ENCODE peak calls at places on chromosomes 3 and 15, in five cellular contexts. D is heart left ventricle, M is heart right ventricle, G is PC-9, C is AG10803. H is an unnamed sample.

GRCh38 chr3:161389445-161390036 is 18.2 kb upstream of the SPTSSB start:
- DNase-seq in D (no peak), M (no peak), G (no peak), C (no peak), H (no peak)

GRCh38 chr3:132730891-132731580 is 8.8 kb upstream of the NPHP3 start:
- DNase-seq in D (peak), M (no peak), G (no peak), C (peak), H (no peak)

GRCh38 chr15:28019594-28020320 is 79.4 kb downstream of the OCA2 start:
- DNase-seq in D (no peak), M (no peak), G (no peak), C (no peak), H (no peak)

GRCh38 chr3:18442743-18443669 is 17.9 kb upstream of the SATB1 start:
- DNase-seq in D (no peak), M (no peak), G (no peak), C (no peak), H (no peak)

GRCh38 chr15:101188517-101189340 is 63.1 kb downstream of the CHSY1 start:
- DNase-seq in D (peak), M (no peak), G (no peak), C (peak), H (peak)

GRCh38 chr3:177499779-177500423 is 302.6 kb upstream of the TBL1XR1 start:
- DNase-seq in D (no peak), M (no peak), G (no peak), C (no peak), H (no peak)

GRCh38 chr3:160200328-160200727 is 24.9 kb upstream of the C3orf80 start:
- DNase-seq in D (no peak), M (no peak), G (no peak), C (no peak), H (no peak)

GRCh38 chr15:44058126-44058525 is 136.9 kb downstream of the FRMD5 start:
- DNase-seq in D (no peak), M (no peak), G (no peak), C (no peak), H (no peak)

GRCh38 chr15:42832577-42832976 is 88.0 kb downstream of the TTBK2 start:
- DNase-seq in D (no peak), M (no peak), G (peak), C (peak), H (no peak)

GRCh38 chr15:25182736-25183445 is 228.1 kb downstream of the SNRPN start:
- DNase-seq in D (peak), M (peak), G (no peak), C (no peak), H (no peak)

GRCh38 chr3:114418107-114418506 is 124.3 kb downstream of the TIGIT start:
- DNase-seq in D (no peak), M (no peak), G (no peak), C (no peak), H (no peak)

GRCh38 chr3:125200731-125201139 is 11.8 kb downstream of the SLC12A8 start:
- DNase-seq in D (no peak), M (no peak), G (no peak), C (no peak), H (no peak)

GRCh38 chr3:109336272-109336957 is 931 bp downstream of the DPPA4 start:
- DNase-seq in D (peak), M (no peak), G (no peak), C (peak), H (no peak)

GRCh38 chr3:154799801-154800200 is 280.3 kb upstream of the MME start:
- DNase-seq in D (no peak), M (no peak), G (no peak), C (peak), H (no peak)

GRCh38 chr15:68710536-68710935 is 110.2 kb downstream of the ANP32A start:
- DNase-seq in D (no peak), M (no peak), G (no peak), C (no peak), H (no peak)

GRCh38 chr3:145882416-145882815 is 278.6 kb downstream of the PLOD2 start:
- DNase-seq in D (no peak), M (no peak), G (no peak), C (peak), H (peak)

GRCh38 chr3:106114220-106114619 is 245.4 kb upstream of the CBLB start:
- DNase-seq in D (no peak), M (no peak), G (peak), C (peak), H (no peak)

GRCh38 chr3:157131861-157132260 is 28.1 kb downstream of the CCNL1 start:
- DNase-seq in D (no peak), M (no peak), G (peak), C (no peak), H (no peak)

GRCh38 chr3:157166115-157166514 is 6.2 kb upstream of the CCNL1 start:
- DNase-seq in D (no peak), M (no peak), G (no peak), C (no peak), H (no peak)

GRCh38 chr3:36923981-36924747 is 20.7 kb downstream of the TRANK1 start:
- DNase-seq in D (no peak), M (no peak), G (no peak), C (no peak), H (no peak)

GRCh38 chr3:36926292-36926897 is 18.5 kb downstream of the TRANK1 start:
- DNase-seq in D (no peak), M (no peak), G (no peak), C (no peak), H (no peak)

GRCh38 chr3:36928220-36928619 is 16.6 kb downstream of the TRANK1 start:
- DNase-seq in D (no peak), M (no peak), G (no peak), C (peak), H (no peak)

GRCh38 chr3:36923523-36923943 is 21.3 kb downstream of the TRANK1 start:
- DNase-seq in D (no peak), M (no peak), G (no peak), C (no peak), H (no peak)

GRCh38 chr3:36924748-36925521 is 19.9 kb downstream of the TRANK1 start:
- DNase-seq in D (no peak), M (no peak), G (no peak), C (no peak), H (no peak)
- H3K4me3 ChIP-seq in D (no peak), M (no peak), G (no peak), C (no peak), H (no peak)

GRCh38 chr15:64894395-64895056 is 17.2 kb upstream of the ANKDD1A start:
- DNase-seq in D (no peak), M (peak), G (no peak), C (no peak), H (no peak)
- H3K4me3 ChIP-seq in D (no peak), M (peak), G (peak), C (no peak), H (peak)

GRCh38 chr3:170910542-170910941 is 2.1 kb upstream of the EIF5A2 start:
- DNase-seq in D (no peak), M (no peak), G (no peak), C (no peak), H (no peak)

GRCh38 chr3:170909129-170909903 is 879 bp upstream of the EIF5A2 start:
- DNase-seq in D (peak), M (peak), G (peak), C (peak), H (peak)

GRCh38 chr3:170908235-170909116 is at the start of gene EIF5A2:
- DNase-seq in D (peak), M (peak), G (peak), C (peak), H (peak)

GRCh38 chr3:170905862-170906261 is 2.6 kb downstream of the EIF5A2 start:
- DNase-seq in D (no peak), M (no peak), G (no peak), C (no peak), H (no peak)

DNA sequence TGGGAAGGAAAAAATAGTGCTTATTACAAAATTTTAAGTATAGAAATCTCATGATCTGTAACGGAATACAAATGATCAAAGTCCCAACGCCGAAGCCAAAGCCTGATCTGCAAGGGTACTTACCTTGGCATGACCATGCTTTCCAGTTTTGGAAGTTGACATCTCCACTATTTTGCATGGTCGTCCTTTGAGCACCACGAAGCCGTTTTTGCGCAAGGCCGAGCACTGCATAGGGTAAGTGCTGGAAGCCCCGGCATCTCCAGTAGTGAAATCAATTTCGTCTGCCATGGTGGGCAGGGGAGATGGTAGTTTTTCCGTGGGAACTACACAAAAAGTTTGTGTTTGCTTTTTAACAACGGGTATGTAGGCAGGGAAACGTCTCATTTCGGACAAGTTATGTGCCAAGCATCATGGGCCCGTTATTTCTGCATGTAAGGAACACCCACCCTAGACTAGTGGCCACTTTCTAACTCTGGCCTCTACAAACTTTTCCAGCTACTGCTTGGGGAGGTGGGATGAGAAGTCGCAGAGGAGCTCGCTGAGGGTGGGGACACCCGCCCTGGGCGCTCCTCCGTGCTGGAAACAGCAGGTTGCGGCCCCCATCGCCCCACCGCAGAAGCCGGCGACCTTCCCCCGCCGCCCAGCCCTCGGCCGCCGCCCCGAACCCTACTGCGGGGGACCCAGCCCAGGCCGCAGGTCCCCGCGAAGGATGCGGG is 760 bp downstream of the EIF5A2 start:
- DNase-seq in D (no peak), M (no peak), G (no peak), C (peak), H (no peak)
- H3K4me3 ChIP-seq in D (peak), M (peak), G (peak), C (peak), H (peak)

DNA sequence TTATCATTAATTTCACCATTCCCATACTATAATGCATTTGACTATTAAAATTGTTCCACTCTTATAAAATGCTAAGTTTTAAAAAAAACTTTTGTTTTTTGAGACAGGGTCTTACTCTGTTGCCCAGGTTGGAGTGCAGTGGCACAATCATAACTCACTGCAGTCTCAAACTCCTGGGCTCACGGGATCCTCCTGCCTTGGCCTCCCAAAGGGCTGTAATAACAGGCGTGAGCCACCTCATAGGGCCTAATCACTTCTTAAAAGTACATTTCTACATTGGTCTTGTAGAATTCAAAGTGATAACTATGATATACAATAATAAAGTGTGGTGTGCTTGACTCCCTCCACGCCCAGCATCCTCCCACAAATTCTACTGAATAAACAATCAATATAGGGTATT is 3.0 kb downstream of the DENND4A start:
- DNase-seq in D (no peak), M (no peak), G (no peak), C (no peak), H (no peak)
- H3K4me3 ChIP-seq in D (no peak), M (no peak), G (no peak), C (no peak), H (no peak)

GRCh38 chr3:48595526-48596121 is 495 bp upstream of the COL7A1 start:
- DNase-seq in D (no peak), M (peak), G (peak), C (peak), H (no peak)
- H3K4me3 ChIP-seq in D (no peak), M (peak), G (peak), C (peak), H (peak)

GRCh38 chr15:29672923-29673809 is 149.1 kb downstream of the TJP1 start:
- DNase-seq in D (no peak), M (no peak), G (no peak), C (no peak), H (no peak)

GRCh38 chr15:29675791-29676301 is 146.4 kb downstream of the TJP1 start:
- DNase-seq in D (no peak), M (no peak), G (no peak), C (no peak), H (no peak)

GRCh38 chr15:29672446-29672845 is 149.8 kb downstream of the TJP1 start:
- DNase-seq in D (no peak), M (no peak), G (no peak), C (no peak), H (no peak)

GRCh38 chr15:29676961-29677402 is 145.3 kb downstream of the TJP1 start:
- DNase-seq in D (no peak), M (no peak), G (no peak), C (no peak), H (no peak)

GRCh38 chr15:29674661-29675533 is 147.4 kb downstream of the TJP1 start:
- DNase-seq in D (peak), M (peak), G (no peak), C (no peak), H (no peak)
- H3K4me3 ChIP-seq in D (peak), M (peak), G (no peak), C (peak), H (peak)

GRCh38 chr15:49424954-49425353 is 1.9 kb downstream of the FGF7 start:
- DNase-seq in D (no peak), M (no peak), G (no peak), C (no peak), H (no peak)
- H3K4me3 ChIP-seq in D (peak), M (peak), G (no peak), C (peak), H (no peak)

GRCh38 chr15:77081971-77082370 is 11.1 kb upstream of the TSPAN3 start:
- DNase-seq in D (no peak), M (no peak), G (no peak), C (no peak), H (no peak)

GRCh38 chr15:77087213-77087612 is 16.3 kb upstream of the TSPAN3 start:
- DNase-seq in D (no peak), M (no peak), G (no peak), C (no peak), H (no peak)

DNA sequence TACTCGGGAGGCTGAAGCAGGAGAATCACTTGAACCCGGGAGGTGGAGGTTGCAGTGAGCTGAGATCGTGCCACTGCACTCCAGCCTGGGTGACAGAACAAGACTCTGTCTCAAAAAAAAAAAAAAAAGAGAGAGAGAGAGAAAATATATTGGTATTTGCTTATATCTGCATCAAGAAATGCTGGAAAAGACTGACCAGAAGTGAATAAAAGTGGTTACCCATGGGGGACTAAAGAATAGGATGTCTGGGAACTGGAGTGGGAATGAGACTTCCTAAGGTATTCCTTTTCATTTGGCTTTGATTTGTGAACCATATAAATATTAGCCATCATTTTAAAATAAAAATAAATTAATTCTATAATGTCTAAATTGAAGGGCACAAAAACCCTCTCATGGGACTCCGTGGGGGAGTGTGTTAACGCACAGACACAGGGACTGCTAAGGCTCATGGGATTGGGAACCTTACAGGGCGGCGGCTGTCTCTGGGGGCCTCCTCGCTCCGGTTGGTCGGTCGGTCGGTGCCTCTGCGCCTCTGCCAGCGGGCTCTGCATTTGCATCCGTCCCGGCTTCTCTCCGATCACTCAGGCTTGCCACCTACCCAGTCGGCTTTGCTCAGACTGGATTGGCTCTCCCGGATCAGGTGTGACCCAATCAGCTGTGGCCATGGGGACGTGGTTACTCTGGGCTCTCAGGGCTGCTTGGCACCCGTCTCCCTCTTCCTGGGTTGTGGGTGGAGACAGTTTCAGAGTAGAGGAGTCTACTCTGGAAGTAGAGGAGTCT is 12.7 kb upstream of the TSPAN3 start:
- DNase-seq in D (peak), M (peak), G (no peak), C (peak), H (peak)
- H3K4me3 ChIP-seq in D (peak), M (peak), G (no peak), C (peak), H (peak)

GRCh38 chr3:50318163-50318562 is 4.4 kb downstream of the HYAL2 start:
- DNase-seq in D (no peak), M (no peak), G (no peak), C (no peak), H (no peak)
- H3K4me3 ChIP-seq in D (no peak), M (peak), G (no peak), C (no peak), H (no peak)

H was measured in retinal pigment epithelial cell.